ENCODE peak calls at places on chromosome 11, in four cellular contexts. O is upper lobe of left lung; S is fibroblast of mammary gland; B is CD8-positive, alpha-beta T cell. R is an unnamed sample.

GRCh38 chr11:112162761-112163669 is 879 bp downstream of the IL18 start:
- DNase-seq in O (no peak), S (no peak), B (no peak), R (no peak)

GRCh38 chr11:76889414-76889975 is 28.8 kb downstream of the ACER3 start:
- DNase-seq in O (no peak), S (no peak), B (no peak), R (no peak)

GRCh38 chr11:2885017-2885675 is 429 bp downstream of the CDKN1C start:
- DNase-seq in O (peak), S (peak), B (peak), R (peak)

GRCh38 chr11:66048525-66049313 is at the start of gene GAL3ST3:
- DNase-seq in O (peak), S (no peak), B (no peak), R (no peak)

GRCh38 chr11:131746201-131746600 is 375.8 kb downstream of the NTM start:
- DNase-seq in O (no peak), S (no peak), B (no peak), R (no peak)

GRCh38 chr11:96199563-96200025 is 143.4 kb downstream of the MAML2 start:
- DNase-seq in O (no peak), S (peak), B (peak), R (peak)

GRCh38 chr11:27694992-27695391 is 5.3 kb downstream of the BDNF start:
- DNase-seq in O (no peak), S (peak), B (no peak), R (peak)

GRCh38 chr11:118923721-118924587 is 1.8 kb downstream of the BCL9L start:
- DNase-seq in O (no peak), S (no peak), B (peak), R (no peak)

GRCh38 chr11:3942160-3942955 is 86.9 kb downstream of the STIM1 start:
- DNase-seq in O (no peak), S (no peak), B (peak), R (no peak)

GRCh38 chr11:33936745-33937612 is 45.1 kb upstream of the LMO2 start:
- DNase-seq in O (no peak), S (peak), B (no peak), R (peak)

GRCh38 chr11:81237139-81237538 is 1496.5 kb downstream of the FAM181B start:
- DNase-seq in O (no peak), S (peak), B (no peak), R (peak)

GRCh38 chr11:57482782-57483569 is 22.6 kb downstream of the RTN4RL2 start:
- DNase-seq in O (peak), S (peak), B (peak), R (no peak)

GRCh38 chr11:34890812-34891211 is 25.4 kb downstream of the APIP start:
- DNase-seq in O (no peak), S (peak), B (no peak), R (peak)

GRCh38 chr11:8721740-8722139 is 39.1 kb downstream of the RPL27A start:
- DNase-seq in O (no peak), S (no peak), B (no peak), R (no peak)

GRCh38 chr11:118427707-118428106 is 8.6 kb upstream of the KMT2A start:
- DNase-seq in O (no peak), S (peak), B (no peak), R (no peak)

GRCh38 chr11:106208795-106209194 is 131.3 kb downstream of the AASDHPPT start:
- DNase-seq in O (no peak), S (no peak), B (no peak), R (no peak)

GRCh38 chr11:120385110-120385509 is 48.9 kb downstream of the ARHGEF12 start:
- DNase-seq in O (no peak), S (no peak), B (no peak), R (no peak)

GRCh38 chr11:94553938-94554337 is 10.2 kb downstream of the FUT4 start:
- DNase-seq in O (no peak), S (peak), B (no peak), R (peak)

GRCh38 chr11:78635814-78636506 is 61.3 kb upstream of the NARS2 start:
- DNase-seq in O (no peak), S (no peak), B (no peak), R (no peak)

GRCh38 chr11:46725338-46726205 is 6.6 kb downstream of the F2 start:
- DNase-seq in O (no peak), S (no peak), B (no peak), R (no peak)

GRCh38 chr11:100445231-100445735 is 241.8 kb upstream of the ARHGAP42 start:
- DNase-seq in O (no peak), S (peak), B (no peak), R (peak)

GRCh38 chr11:100785148-100785983 is 98.3 kb downstream of the ARHGAP42 start:
- DNase-seq in O (no peak), S (no peak), B (no peak), R (peak)

GRCh38 chr11:35930466-35930865 is 13.4 kb upstream of the LDLRAD3 start:
- DNase-seq in O (no peak), S (no peak), B (no peak), R (no peak)

GRCh38 chr11:93477684-93478234 is 65.4 kb downstream of the SMCO4 start:
- DNase-seq in O (no peak), S (no peak), B (no peak), R (peak)

GRCh38 chr11:14386081-14386480 is 27.1 kb upstream of the RRAS2 start:
- DNase-seq in O (no peak), S (no peak), B (no peak), R (no peak)

GRCh38 chr11:8784936-8785335 is 102.3 kb downstream of the RPL27A start:
- DNase-seq in O (no peak), S (no peak), B (no peak), R (no peak)

GRCh38 chr11:2590951-2591754 is 108.6 kb downstream of the KCNQ1OT1 start:
- DNase-seq in O (peak), S (no peak), B (no peak), R (no peak)

GRCh38 chr11:128814856-128815705 is 52.0 kb downstream of the KCNJ1 start:
- DNase-seq in O (no peak), S (peak), B (no peak), R (peak)

GRCh38 chr11:19953342-19953741 is 206.9 kb downstream of the DBX1 start:
- DNase-seq in O (no peak), S (peak), B (no peak), R (peak)

DNA sequence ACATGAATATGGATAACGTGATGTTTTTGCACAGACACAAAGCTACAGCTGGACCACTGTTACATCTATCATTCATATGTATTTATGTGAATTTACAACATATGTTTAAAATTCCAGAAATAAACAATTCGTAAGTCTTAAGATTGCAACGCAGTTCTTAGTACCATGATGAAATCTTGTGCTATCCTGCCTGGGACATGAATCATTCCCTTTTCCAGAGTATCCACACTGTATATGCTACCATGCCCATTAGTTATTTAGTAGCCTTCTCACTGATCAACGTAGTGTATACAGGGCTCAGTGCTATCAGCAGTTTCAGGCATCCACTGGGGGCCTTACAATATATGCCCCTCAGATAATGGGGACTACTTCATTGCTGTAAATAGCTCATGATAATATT is 4.3 kb downstream of the ATL3 start:
- DNase-seq in O (no peak), S (peak), B (no peak), R (peak)
- TF ChIP-seq CTCF in O (no peak), S (no peak), B (no peak), R (no peak)

DNA sequence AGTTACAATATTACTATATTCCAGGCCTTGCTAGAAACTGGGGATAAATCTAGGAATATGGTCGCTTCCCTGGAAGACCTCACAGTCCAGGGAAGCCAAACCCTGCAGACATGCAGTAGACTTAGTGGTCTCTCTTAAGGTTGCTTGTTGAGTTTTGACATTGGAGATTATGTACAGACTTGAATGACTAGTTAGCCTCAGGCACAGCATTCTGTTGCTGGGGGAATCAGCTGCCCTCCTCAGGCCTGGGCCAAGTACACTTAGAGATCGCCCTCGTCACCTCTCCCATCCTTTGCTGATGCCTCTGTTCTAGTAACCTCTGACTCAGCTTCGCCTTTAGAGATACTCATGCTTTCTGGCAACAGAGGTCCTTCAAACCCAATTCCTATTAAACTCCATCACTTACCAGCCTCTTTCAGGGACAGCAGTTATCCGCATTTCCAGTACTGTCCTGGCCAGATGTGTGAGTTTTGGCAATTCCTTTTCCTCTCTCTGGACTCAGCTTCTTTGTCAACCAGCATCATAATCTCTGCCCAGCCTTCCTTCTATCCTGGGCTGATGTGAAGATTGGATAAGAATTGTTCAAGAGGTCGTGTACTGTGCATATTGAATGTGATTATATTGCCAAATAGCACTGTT is 794 bp upstream of the ANAPC15 start:
- DNase-seq in O (no peak), S (peak), B (no peak), R (no peak)
- H3K4me3 ChIP-seq in O (no peak), S (peak), B (peak), R (peak)

DNA sequence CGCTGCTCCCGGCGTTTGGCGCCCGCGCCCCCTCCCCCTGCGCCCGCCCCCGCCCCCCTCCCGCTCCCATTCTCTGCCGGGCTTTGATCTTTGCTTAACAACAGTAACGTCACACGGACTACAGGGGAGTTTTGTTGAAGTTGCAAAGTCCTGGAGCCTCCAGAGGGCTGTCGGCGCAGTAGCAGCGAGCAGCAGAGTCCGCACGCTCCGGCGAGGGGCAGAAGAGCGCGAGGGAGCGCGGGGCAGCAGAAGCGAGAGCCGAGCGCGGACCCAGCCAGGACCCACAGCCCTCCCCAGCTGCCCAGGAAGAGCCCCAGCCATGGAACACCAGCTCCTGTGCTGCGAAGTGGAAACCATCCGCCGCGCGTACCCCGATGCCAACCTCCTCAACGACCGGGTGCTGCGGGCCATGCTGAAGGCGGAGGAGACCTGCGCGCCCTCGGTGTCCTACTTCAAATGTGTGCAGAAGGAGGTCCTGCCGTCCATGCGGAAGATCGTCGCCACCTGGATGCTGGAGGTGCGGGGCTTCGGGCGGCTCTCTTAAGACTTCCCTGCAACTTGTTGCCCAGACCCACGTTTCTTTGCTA is at the start of gene CCND1:
- DNase-seq in O (peak), S (peak), B (no peak), R (peak)
- TF ChIP-seq CTCF in O (no peak), S (peak), B (no peak), R (peak)

GRCh38 chr11:7493670-7494069 is 8.4 kb downstream of the OLFML1 start:
- DNase-seq in O (no peak), S (no peak), B (no peak), R (no peak)
- H3K4me3 ChIP-seq in O (no peak), S (no peak), B (no peak), R (no peak)

GRCh38 chr11:69682681-69683326 is 7.7 kb upstream of the LTO1 start:
- DNase-seq in O (no peak), S (no peak), B (no peak), R (no peak)

GRCh38 chr11:69684651-69685050 is 9.5 kb upstream of the LTO1 start:
- DNase-seq in O (no peak), S (no peak), B (no peak), R (no peak)

GRCh38 chr11:69685348-69685747 is 10.2 kb upstream of the LTO1 start:
- DNase-seq in O (no peak), S (no peak), B (no peak), R (no peak)

GRCh38 chr11:69682221-69682620 is 7.1 kb upstream of the LTO1 start:
- DNase-seq in O (no peak), S (no peak), B (no peak), R (no peak)

GRCh38 chr11:69683764-69684333 is 8.7 kb upstream of the LTO1 start:
- DNase-seq in O (no peak), S (no peak), B (no peak), R (peak)
- TF ChIP-seq CTCF in O (no peak), S (peak), B (no peak), R (peak)

GRCh38 chr11:75541301-75541929 is 15.7 kb upstream of the GDPD5 start:
- DNase-seq in O (no peak), S (no peak), B (no peak), R (no peak)
- H3K4me3 ChIP-seq in O (no peak), S (no peak), B (no peak), R (no peak)

GRCh38 chr11:124897681-124898680 is at the start of gene ROBO4:
- DNase-seq in O (peak), S (peak), B (no peak), R (peak)

GRCh38 chr11:124896821-124897391 is 759 bp downstream of the ROBO4 start:
- DNase-seq in O (peak), S (peak), B (no peak), R (no peak)

GRCh38 chr11:124900464-124900863 is 2.8 kb upstream of the ROBO4 start:
- DNase-seq in O (no peak), S (peak), B (no peak), R (peak)

GRCh38 chr11:124899376-124900145 is 1.9 kb upstream of the ROBO4 start:
- DNase-seq in O (no peak), S (peak), B (no peak), R (peak)

GRCh38 chr11:124898711-124899110 is 1.0 kb upstream of the ROBO4 start:
- DNase-seq in O (no peak), S (peak), B (no peak), R (peak)
- TF ChIP-seq CTCF in O (no peak), S (no peak), B (no peak), R (no peak)

GRCh38 chr11:45161252-45162063 is 15.0 kb downstream of the PRDM11 start:
- DNase-seq in O (peak), S (no peak), B (no peak), R (no peak)
- H3K4me3 ChIP-seq in O (no peak), S (no peak), B (no peak), R (no peak)